ENCODE peak calls at places on chromosomes 11 and 22, in seven cellular contexts. Y is body of pancreas, R is endothelial cell of umbilical vein, A is tibial nerve, K is IMR-90, X is spleen, I is HCT116. N is an unnamed sample. For H3K4me1, the result is how much of the 10 kb centered on the place peaks cover.

GRCh38 chr11:416051-416756 is 1.4 kb upstream of the SIGIRR start:
- DNase-seq in A (no peak), Y (peak), X (no peak), R (no peak), I (no peak), K (no peak), N (no peak)

GRCh38 chr11:104538313-104538712 is 359.9 kb downstream of the CASP12 start:
- DNase-seq in K (no peak), I (no peak), A (no peak), R (no peak), Y (no peak), X (no peak), N (no peak)

GRCh38 chr11:121722431-121723256 is 269.9 kb upstream of the SORL1-AS1 start:
- DNase-seq in A (peak), Y (peak), R (peak), X (no peak), I (no peak), K (peak), N (peak)

GRCh38 chr11:86162257-86162656 is 82.3 kb upstream of the EED start:
- DNase-seq in X (no peak), R (peak), I (no peak), A (peak), Y (peak), K (peak), N (no peak)

GRCh38 chr22:47056361-47056760 is 293.9 kb downstream of the TBC1D22A start:
- DNase-seq in I (no peak), X (peak), R (no peak), A (no peak), Y (peak), K (no peak), N (no peak)

GRCh38 chr11:9265211-9266131 is at the start of gene DENND5A:
- DNase-seq in X (peak), R (peak), I (peak), A (peak), Y (peak), K (peak), N (peak)

GRCh38 chr11:117096973-117097566 is 1.2 kb downstream of the SIK3 start:
- DNase-seq in A (no peak), I (no peak), R (no peak), K (no peak), Y (no peak), X (no peak), N (no peak)

GRCh38 chr22:27740192-27740748 is 61.3 kb downstream of the MN1 start:
- DNase-seq in K (no peak), A (no peak), R (no peak), I (no peak), X (no peak), Y (no peak), N (no peak)

GRCh38 chr22:49024775-49025440 is 802.8 kb downstream of the BRD1 start:
- DNase-seq in I (no peak), R (no peak), X (peak), Y (no peak), K (no peak), A (no peak), N (no peak)

GRCh38 chr11:114162719-114163123 is 103.2 kb downstream of the ZBTB16 start:
- DNase-seq in Y (peak), K (peak), X (no peak), R (peak), I (no peak), A (peak), N (peak)

GRCh38 chr22:30279389-30279788 is 9.9 kb downstream of the CASTOR1 start:
- DNase-seq in X (no peak), R (no peak), I (no peak), A (no peak), Y (no peak), K (no peak), N (no peak)

GRCh38 chr22:30282616-30283046 is 6.7 kb downstream of the CASTOR1 start:
- DNase-seq in A (no peak), Y (no peak), R (no peak), X (no peak), K (no peak), I (no peak), N (no peak)

GRCh38 chr22:30277547-30278344 is 11.1 kb upstream of the OSM start:
- DNase-seq in R (peak), I (no peak), X (no peak), K (peak), A (no peak), Y (no peak), N (no peak)

GRCh38 chr22:30280495-30280894 is 8.8 kb downstream of the CASTOR1 start:
- DNase-seq in K (peak), I (no peak), X (no peak), R (no peak), Y (no peak), A (no peak), N (no peak)

GRCh38 chr22:30279932-30280331 is 9.4 kb downstream of the CASTOR1 start:
- DNase-seq in X (no peak), K (no peak), I (no peak), Y (no peak), R (no peak), A (no peak), N (no peak)
- H3K4me1 ChIP-seq in X (under half), K (under half), I (under half), Y (under half), R (under half), A (under half), N (under half)

GRCh38 chr22:38694049-38694448 is 6.7 kb downstream of the JOSD1 start:
- DNase-seq in X (no peak), K (no peak), A (no peak), R (peak), Y (no peak), I (no peak), N (no peak)
- TF ChIP-seq POLR2A in X (no peak), K (no peak), A (no peak), R (no peak), Y (no peak), I (no peak), N (no peak)

DNA sequence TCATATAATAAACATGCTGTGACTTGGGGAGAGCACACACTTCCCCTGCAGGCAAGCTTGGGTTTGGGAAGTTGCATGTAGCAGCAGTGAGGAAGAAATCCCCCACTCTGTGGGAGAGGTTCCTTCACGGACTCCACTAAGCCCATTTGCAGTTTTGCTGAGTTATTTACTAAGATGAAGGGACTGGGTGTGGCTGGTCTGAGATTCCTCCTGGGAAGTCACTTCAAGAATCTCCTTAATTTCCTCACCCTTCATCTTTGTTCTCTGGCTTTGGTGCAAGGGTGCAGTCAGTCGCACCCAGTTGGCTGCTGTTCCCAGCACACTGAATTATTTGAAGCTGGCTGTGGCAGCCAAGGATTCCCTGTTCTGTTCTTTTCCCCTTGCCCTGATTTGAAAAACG is 104.8 kb downstream of the ARFGAP2 start:
- DNase-seq in A (peak), I (no peak), K (no peak), R (no peak), X (no peak), Y (no peak), N (no peak)
- H3K27ac ChIP-seq in A (no peak), I (no peak), K (no peak), R (no peak), X (no peak), Y (no peak), N (peak)

GRCh38 chr11:125968363-125968762 is 22.5 kb downstream of the VSIG10L2 start:
- DNase-seq in X (no peak), I (no peak), A (no peak), K (no peak), Y (no peak), R (peak), N (no peak)

GRCh38 chr11:125971618-125972017 is 25.8 kb downstream of the VSIG10L2 start:
- DNase-seq in Y (no peak), A (no peak), I (no peak), K (no peak), R (no peak), X (no peak), N (no peak)

GRCh38 chr11:125967515-125967914 is 21.7 kb downstream of the VSIG10L2 start:
- DNase-seq in K (no peak), I (no peak), R (no peak), X (no peak), Y (no peak), A (no peak), N (no peak)
- H3K4me1 ChIP-seq in K (under half), I (under half), R (under half), X (under half), Y (under half), A (under half), N (under half)

GRCh38 chr11:66282468-66283455 is 4.8 kb downstream of the CNIH2 start:
- DNase-seq in Y (peak), X (peak), A (peak), R (peak), K (peak), I (peak), N (peak)
- TF ChIP-seq POLR2A in Y (no peak), X (no peak), A (no peak), R (peak), K (peak), I (no peak), N (no peak)

GRCh38 chr11:71428861-71429435 is 19.2 kb downstream of the DHCR7 start:
- DNase-seq in R (no peak), A (peak), I (no peak), K (no peak), Y (no peak), X (no peak), N (peak)
- H3K27ac ChIP-seq in R (no peak), A (no peak), I (no peak), K (no peak), Y (no peak), X (no peak), N (peak)

GRCh38 chr11:46281374-46281831 is 3.9 kb downstream of the CREB3L1 start:
- DNase-seq in I (no peak), K (peak), R (no peak), A (no peak), Y (no peak), X (no peak), N (no peak)
- H3K4me1 ChIP-seq in I (under half), K (under half), R (under half), A (under half), Y (half or more), X (under half), N (under half)

N was measured in suprapubic skin.